ENCODE peak calls at places on chromosomes 5 and 9, in five cellular contexts. G is GM19239, U is T-helper 17 cell, B is NCI-H1436 treated with DMSO at 0.1 percent for 48 hours, P is G401. O is an unnamed sample.
A peak's percentile ranks its signal among the peaks of the same experiment; 100 is the strongest.

GRCh38 chr9:88056876-88057275 is 81.4 kb downstream of the SPATA31C2 start:
- DNase-seq in G (no peak), U (no peak), B (no peak), P (no peak), O (no peak)

GRCh38 chr5:159451197-159452052 is 121.1 kb upstream of the IL12B start:
- DNase-seq in G (no peak), U (no peak), B (no peak), P (no peak), O (no peak)

GRCh38 chr9:127405344-127406125 is 8.6 kb downstream of the SLC2A8 start:
- DNase-seq in G (no peak), U (no peak), B (no peak), P (no peak), O (no peak)

GRCh38 chr5:8908055-8908683 is 637.7 kb downstream of the SEMA5A start:
- DNase-seq in G (peak; percentile 5), U (no peak), B (no peak), P (no peak), O (no peak)

GRCh38 chr9:99366183-99366582 is 144.1 kb downstream of the SEC61B start:
- DNase-seq in G (no peak), U (no peak), B (no peak), P (no peak), O (no peak)

GRCh38 chr5:75566710-75567309 is 44.4 kb upstream of the ANKDD1B start:
- DNase-seq in G (no peak), U (no peak), B (no peak), P (no peak), O (no peak)

GRCh38 chr5:113749334-113749733 is 235.8 kb downstream of the YTHDC2 start:
- DNase-seq in G (no peak), U (no peak), B (no peak), P (no peak), O (no peak)

GRCh38 chr5:139711067-139711851 is 63.1 kb downstream of the CXXC5 start:
- DNase-seq in G (no peak), U (no peak), B (no peak), P (peak; percentile 78), O (peak; percentile 58)

GRCh38 chr5:75040973-75041372 is 11.4 kb downstream of the GCNT4 start:
- DNase-seq in G (no peak), U (no peak), B (no peak), P (no peak), O (no peak)

GRCh38 chr5:68087866-68088265 is 127.7 kb upstream of the PIK3R1 start:
- DNase-seq in G (no peak), U (no peak), B (no peak), P (no peak), O (no peak)

GRCh38 chr9:130981002-130981760 is 27.8 kb upstream of the LAMC3 start:
- DNase-seq in G (no peak), U (no peak), B (no peak), P (no peak), O (no peak)

GRCh38 chr9:95940265-95940664 is 64.8 kb downstream of the ERCC6L2 start:
- DNase-seq in G (no peak), U (no peak), B (no peak), P (no peak), O (no peak)

GRCh38 chr5:113608113-113608551 is 94.6 kb downstream of the YTHDC2 start:
- DNase-seq in G (no peak), U (no peak), B (no peak), P (no peak), O (no peak)

GRCh38 chr5:7391215-7391614 is 4.7 kb upstream of the ADCY2 start:
- DNase-seq in G (no peak), U (no peak), B (no peak), P (no peak), O (no peak)

GRCh38 chr5:139658501-139658927 is 10.4 kb downstream of the CXXC5 start:
- DNase-seq in G (no peak), U (no peak), B (no peak), P (peak; percentile 59), O (no peak)